ENCODE peak calls at places on chromosome 21, in five cellular contexts. J is AG09319, C is BJ, K is brain microvascular endothelial cell, W is mammary epithelial cell. T is an unnamed sample.

GRCh38 chr21:31557421-31557955 is 102.0 kb upstream of the SOD1 start:
- DNase-seq in J (no peak), K (no peak), C (no peak), W (no peak), T (no peak)

GRCh38 chr21:14742119-14742518 is 196.0 kb upstream of the SAMSN1 start:
- DNase-seq in J (no peak), W (no peak), K (no peak), C (no peak), T (no peak)

GRCh38 chr21:34364921-34365320 is 1.1 kb downstream of the KCNE2 start:
- DNase-seq in J (no peak), K (no peak), C (no peak), W (no peak), T (no peak)

GRCh38 chr21:14684071-14684470 is 138.0 kb upstream of the SAMSN1 start:
- DNase-seq in K (no peak), C (no peak), W (no peak), J (no peak), T (no peak)

GRCh38 chr21:34630536-34631143 is 15.7 kb upstream of the RCAN1 start:
- DNase-seq in J (peak; percentile 22), K (peak; percentile 32), C (no peak), W (peak; percentile 42), T (peak; percentile 69)

GRCh38 chr21:16708431-16708830 is 804.4 kb upstream of the CXADR start:
- DNase-seq in W (no peak), J (no peak), K (peak; percentile 10), C (peak; percentile 12), T (no peak)

GRCh38 chr21:17726047-17726446 is 93.1 kb downstream of the C21orf91 start:
- DNase-seq in C (no peak), J (no peak), W (no peak), K (no peak), T (no peak)

GRCh38 chr21:32641715-32642698 is 29.8 kb upstream of the CFAP298 start:
- DNase-seq in J (no peak), K (no peak), W (no peak), C (no peak), T (no peak)

GRCh38 chr21:31132574-31133242 is 94.4 kb upstream of the KRTAP19-8 start:
- DNase-seq in J (no peak), W (no peak), C (no peak), K (peak; percentile 7), T (peak; percentile 17)

GRCh38 chr21:25942145-25942544 is 207.4 kb downstream of the GABPA start:
- DNase-seq in C (no peak), K (no peak), J (no peak), W (no peak), T (no peak)

GRCh38 chr21:38424333-38424732 is 73.9 kb downstream of the ERG start:
- DNase-seq in W (no peak), K (no peak), C (no peak), J (no peak), T (no peak)

GRCh38 chr21:33846141-33846540 is 69.5 kb downstream of the ATP5PO start:
- DNase-seq in C (no peak), J (no peak), K (no peak), W (no peak), T (no peak)

GRCh38 chr21:31781737-31782136 is 49.8 kb upstream of the SCAF4 start:
- DNase-seq in J (peak; percentile 2), W (no peak), C (no peak), K (peak; percentile 27), T (no peak)

GRCh38 chr21:32916522-32917099 is 109.1 kb upstream of the OLIG2 start:
- DNase-seq in C (no peak), K (no peak), W (no peak), J (no peak), T (no peak)

GRCh38 chr21:14403681-14404318 is 20.9 kb upstream of the HSPA13 start:
- DNase-seq in K (peak; percentile 31), J (no peak), C (no peak), W (peak; percentile 12), T (peak; percentile 37)

GRCh38 chr21:32371913-32372314 is 20.9 kb downstream of the URB1 start:
- DNase-seq in J (peak; percentile 64), C (peak; percentile 62), K (peak; percentile 49), W (peak; percentile 73), T (no peak)

GRCh38 chr21:17660449-17660848 is 47.7 kb upstream of the BTG3 start:
- DNase-seq in W (no peak), C (peak; percentile 65), K (no peak), J (no peak), T (no peak)

GRCh38 chr21:32951041-32951440 is 74.7 kb upstream of the OLIG2 start:
- DNase-seq in K (no peak), J (no peak), C (no peak), W (no peak), T (no peak)

GRCh38 chr21:16509466-16509865 is 779.7 kb downstream of the USP25 start:
- DNase-seq in C (peak; percentile 46), K (no peak), W (no peak), J (peak; percentile 76), T (no peak)

GRCh38 chr21:37460196-37460595 is 93.6 kb downstream of the DYRK1A start:
- DNase-seq in J (no peak), W (no peak), K (no peak), C (no peak), T (no peak)

GRCh38 chr21:21122680-21123079 is 124.5 kb downstream of the NCAM2 start:
- DNase-seq in K (no peak), C (no peak), J (no peak), W (no peak), T (no peak)

DNA sequence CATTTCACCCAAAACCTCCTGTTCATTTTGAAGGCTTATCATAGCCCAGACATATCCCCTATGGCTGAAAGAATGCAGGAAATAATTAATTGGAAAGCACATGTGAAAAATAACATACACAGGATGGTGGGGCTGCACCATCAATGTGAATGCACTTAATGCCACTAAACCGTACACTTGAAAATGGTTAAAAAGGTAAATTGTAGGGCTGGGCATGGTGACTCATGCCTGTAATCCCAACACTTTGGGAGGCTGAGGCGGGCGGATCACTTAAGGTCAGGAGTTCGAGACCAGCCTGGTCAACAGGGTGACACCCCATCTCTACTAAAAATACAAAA is 98.7 kb upstream of the BACE2 start:
- DNase-seq in K (no peak), C (no peak), J (no peak), W (no peak), T (no peak)
- TF ChIP-seq CTCF in K (no peak), C (no peak), J (no peak), W (no peak), T (no peak)

DNA sequence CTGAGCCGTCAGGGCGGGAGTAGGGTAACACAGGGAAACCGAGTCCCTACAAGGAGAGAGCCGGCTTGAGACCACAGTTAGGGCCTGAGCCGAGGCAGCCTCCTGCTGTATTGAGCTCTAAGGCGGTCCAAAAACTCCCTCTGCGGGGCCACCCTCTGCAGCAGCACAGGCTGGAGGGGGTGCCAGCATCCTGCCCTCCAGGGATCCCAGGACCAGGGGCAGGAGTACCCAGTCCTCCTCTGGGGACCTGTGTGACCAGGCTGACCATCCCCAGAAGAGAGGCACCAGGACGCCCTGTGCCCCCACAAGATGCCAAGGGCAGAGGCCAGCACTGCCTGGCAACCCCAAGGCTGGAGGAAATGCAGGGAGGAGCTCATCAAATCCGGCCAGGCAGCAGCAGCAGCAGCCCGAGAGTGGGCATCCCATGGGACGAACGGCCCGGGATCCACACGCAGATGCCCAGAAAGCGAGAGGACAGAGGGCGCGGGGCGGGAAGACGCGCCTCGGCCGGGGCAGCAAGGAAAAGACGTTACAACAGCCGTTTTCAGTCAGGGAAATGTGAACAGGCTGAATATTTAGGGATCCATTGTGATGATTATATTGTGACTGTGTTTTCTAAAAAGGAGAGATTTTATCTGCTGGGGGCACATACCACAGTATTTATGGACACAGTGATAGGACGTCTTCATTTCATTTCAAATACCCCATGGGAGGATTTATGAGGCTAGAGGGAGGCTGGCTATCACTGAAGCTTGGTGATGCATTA is 57.1 kb upstream of the COL18A1 start:
- DNase-seq in C (no peak), W (no peak), K (no peak), J (no peak), T (no peak)
- TF ChIP-seq CTCF in C (no peak), W (no peak), K (no peak), J (no peak), T (no peak)

DNA sequence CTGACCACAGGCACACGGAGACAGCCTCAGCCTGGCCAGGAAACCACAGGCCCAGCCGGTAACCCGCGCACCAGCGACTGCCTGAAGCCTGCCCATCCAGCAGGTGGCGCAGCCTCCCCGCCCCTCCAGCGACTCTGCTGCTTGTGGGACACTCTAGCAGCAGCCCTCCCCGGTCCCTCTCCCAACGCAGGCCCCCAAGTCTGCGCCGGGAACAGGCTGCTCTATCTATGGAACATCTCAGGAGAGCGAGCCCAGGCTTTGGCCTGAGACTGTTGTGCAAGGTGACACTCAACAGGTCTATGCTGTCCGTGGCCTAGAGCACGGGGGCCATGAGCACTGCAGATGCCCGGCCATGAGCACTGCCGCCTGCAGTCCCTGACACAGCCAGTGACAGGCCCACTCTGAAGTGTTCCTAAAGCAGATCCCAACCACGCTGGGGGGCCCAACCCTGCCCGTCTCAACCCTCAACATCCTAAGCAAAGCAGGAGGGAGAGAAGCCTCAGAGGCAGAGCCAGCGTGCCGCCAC is 28.4 kb downstream of the WDR4 start:
- DNase-seq in C (no peak), K (peak; percentile 5), J (no peak), W (no peak), T (peak; percentile 68)
- TF ChIP-seq CTCF in C (peak; percentile 51), K (peak; percentile 62), J (peak; percentile 35), W (peak; percentile 59), T (peak; percentile 57)

GRCh38 chr21:44298301-44298700 is 1.6 kb upstream of the PFKL start:
- DNase-seq in J (no peak), W (peak; percentile 19), K (no peak), C (no peak), T (no peak)
- TF ChIP-seq CTCF in J (no peak), W (peak; percentile 39), K (peak; percentile 25), C (peak; percentile 31), T (no peak)

GRCh38 chr21:39616373-39616772 is 3.6 kb downstream of the B3GALT5 start:
- DNase-seq in C (no peak), K (no peak), J (no peak), W (no peak), T (no peak)

GRCh38 chr21:39613029-39613934 is 542 bp downstream of the B3GALT5 start:
- DNase-seq in J (no peak), K (no peak), C (no peak), W (no peak), T (no peak)

GRCh38 chr21:39611547-39612190 is 1.1 kb upstream of the B3GALT5 start:
- DNase-seq in W (no peak), J (no peak), K (no peak), C (no peak), T (no peak)

GRCh38 chr21:39610705-39611104 is 2.0 kb upstream of the B3GALT5 start:
- DNase-seq in W (no peak), C (no peak), J (no peak), K (no peak), T (no peak)

GRCh38 chr21:39612233-39613028 is at the start of gene B3GALT5:
- DNase-seq in J (no peak), C (no peak), W (no peak), K (no peak), T (peak; percentile 25)
- TF ChIP-seq CTCF in J (no peak), C (no peak), W (no peak), K (no peak), T (no peak)

DNA sequence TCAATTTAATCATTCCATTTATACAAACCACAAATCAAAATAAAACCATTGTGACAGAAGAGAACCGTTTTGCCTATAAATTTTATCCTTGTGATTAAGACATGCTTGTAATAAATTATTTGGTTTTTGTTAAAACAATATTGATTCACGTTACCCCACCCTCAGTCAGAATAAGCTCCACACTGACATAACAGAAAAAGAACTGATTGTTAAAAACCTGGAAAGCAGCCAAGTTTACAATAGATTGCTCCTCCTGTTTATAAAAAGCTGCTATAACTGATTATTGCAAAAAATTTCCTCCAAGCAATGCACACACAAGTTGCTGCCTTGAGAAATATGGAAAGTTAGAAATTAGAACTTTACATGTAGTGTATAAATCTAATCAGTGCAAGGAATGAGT is 263.5 kb downstream of the SETD4 start:
- DNase-seq in K (no peak), C (no peak), W (peak; percentile 39), J (no peak), T (no peak)
- TF ChIP-seq CTCF in K (no peak), C (no peak), W (no peak), J (no peak), T (no peak)